ENCODE peak calls at places on chromosomes 13 and 19, in eight cellular contexts. One of them, this sample, is unnamed.
A peak's percentile ranks its signal among the peaks of the same experiment; 100 is the strongest.

GRCh38 chr19:39508629-39509028 is 6.3 kb upstream of the SELENOV start:
- DNase-seq in PC-3: no peak
- DNase-seq in fibroblast of lung: no peak
- DNase-seq in cardiac muscle cell: no peak
- DNase-seq in lower leg skin: no peak
- DNase-seq in psoas muscle: no peak
- DNase-seq in colonic mucosa: no peak
- DNase-seq in gastrocnemius medialis: no peak
- DNase-seq in this sample: no peak

GRCh38 chr19:54573330-54573872 is at the start of gene LILRA2:
- DNase-seq in PC-3: no peak
- DNase-seq in fibroblast of lung: no peak
- DNase-seq in cardiac muscle cell: no peak
- DNase-seq in lower leg skin: no peak
- DNase-seq in psoas muscle: no peak
- DNase-seq in colonic mucosa: no peak
- DNase-seq in gastrocnemius medialis: no peak
- DNase-seq in this sample: no peak

GRCh38 chr19:46898731-46899130 is 37.9 kb downstream of the ARHGAP35 start:
- DNase-seq in PC-3: no peak
- DNase-seq in fibroblast of lung: peak; percentile 92
- DNase-seq in cardiac muscle cell: peak; percentile 21
- DNase-seq in lower leg skin: no peak
- DNase-seq in psoas muscle: no peak
- DNase-seq in colonic mucosa: no peak
- DNase-seq in gastrocnemius medialis: no peak
- DNase-seq in this sample: no peak

GRCh38 chr19:46862504-46862835 is 1.7 kb downstream of the ARHGAP35 start:
- DNase-seq in PC-3: no peak
- DNase-seq in fibroblast of lung: no peak
- DNase-seq in cardiac muscle cell: peak; percentile 39
- DNase-seq in lower leg skin: no peak
- DNase-seq in psoas muscle: no peak
- DNase-seq in colonic mucosa: no peak
- DNase-seq in gastrocnemius medialis: no peak
- DNase-seq in this sample: no peak

GRCh38 chr13:34207334-34207733 is 389.4 kb downstream of the RFC3 start:
- DNase-seq in PC-3: peak; percentile 69
- DNase-seq in fibroblast of lung: peak; percentile 94
- DNase-seq in cardiac muscle cell: peak; percentile 31
- DNase-seq in lower leg skin: no peak
- DNase-seq in psoas muscle: no peak
- DNase-seq in colonic mucosa: no peak
- DNase-seq in gastrocnemius medialis: no peak
- DNase-seq in this sample: peak; percentile 56

GRCh38 chr13:42559057-42559456 is 14.9 kb upstream of the TNFSF11 start:
- DNase-seq in PC-3: no peak
- DNase-seq in fibroblast of lung: no peak
- DNase-seq in cardiac muscle cell: no peak
- DNase-seq in lower leg skin: no peak
- DNase-seq in psoas muscle: no peak
- DNase-seq in colonic mucosa: no peak
- DNase-seq in gastrocnemius medialis: no peak
- DNase-seq in this sample: no peak

GRCh38 chr13:27535546-27535945 is 84.8 kb downstream of the LNX2 start:
- DNase-seq in PC-3: no peak
- DNase-seq in fibroblast of lung: no peak
- DNase-seq in cardiac muscle cell: no peak
- DNase-seq in lower leg skin: no peak
- DNase-seq in psoas muscle: no peak
- DNase-seq in colonic mucosa: no peak
- DNase-seq in gastrocnemius medialis: no peak
- DNase-seq in this sample: no peak

GRCh38 chr19:11261902-11262839 is at the start of gene DOCK6:
- DNase-seq in PC-3: peak; percentile 32
- DNase-seq in fibroblast of lung: no peak
- DNase-seq in cardiac muscle cell: peak; percentile 49
- DNase-seq in lower leg skin: no peak
- DNase-seq in psoas muscle: peak; percentile 49
- DNase-seq in colonic mucosa: peak; percentile 58
- DNase-seq in gastrocnemius medialis: no peak
- DNase-seq in this sample: no peak

GRCh38 chr13:80134360-80134759 is 206.6 kb downstream of the SPRY2 start:
- DNase-seq in PC-3: no peak
- DNase-seq in fibroblast of lung: no peak
- DNase-seq in cardiac muscle cell: no peak
- DNase-seq in lower leg skin: no peak
- DNase-seq in psoas muscle: no peak
- DNase-seq in colonic mucosa: no peak
- DNase-seq in gastrocnemius medialis: no peak
- DNase-seq in this sample: no peak

GRCh38 chr13:112814905-112815585 is 125.2 kb downstream of the ATP11A start:
- DNase-seq in PC-3: peak; percentile 34
- DNase-seq in fibroblast of lung: peak; percentile 53
- DNase-seq in cardiac muscle cell: no peak
- DNase-seq in lower leg skin: no peak
- DNase-seq in psoas muscle: peak; percentile 48
- DNase-seq in colonic mucosa: no peak
- DNase-seq in gastrocnemius medialis: no peak
- DNase-seq in this sample: no peak

GRCh38 chr19:46412983-46413261 is 442 bp downstream of the CCDC8 start:
- DNase-seq in PC-3: no peak
- DNase-seq in fibroblast of lung: no peak
- DNase-seq in cardiac muscle cell: no peak
- DNase-seq in lower leg skin: no peak
- DNase-seq in psoas muscle: no peak
- DNase-seq in colonic mucosa: no peak
- DNase-seq in gastrocnemius medialis: no peak
- DNase-seq in this sample: no peak

GRCh38 chr13:27847669-27848068 is 55.4 kb downstream of the GSX1 start:
- DNase-seq in PC-3: no peak
- DNase-seq in fibroblast of lung: no peak
- DNase-seq in cardiac muscle cell: no peak
- DNase-seq in lower leg skin: no peak
- DNase-seq in psoas muscle: no peak
- DNase-seq in colonic mucosa: no peak
- DNase-seq in gastrocnemius medialis: no peak
- DNase-seq in this sample: no peak

GRCh38 chr19:45901432-45901903 is 945 bp downstream of the MYPOP start:
- DNase-seq in PC-3: no peak
- DNase-seq in fibroblast of lung: peak; percentile 50
- DNase-seq in cardiac muscle cell: peak; percentile 29
- DNase-seq in lower leg skin: no peak
- DNase-seq in psoas muscle: peak; percentile 68
- DNase-seq in colonic mucosa: peak; percentile 32
- DNase-seq in gastrocnemius medialis: no peak
- DNase-seq in this sample: no peak

GRCh38 chr13:48533207-48533499 is 273 bp upstream of the RCBTB2 start:
- DNase-seq in PC-3: no peak
- DNase-seq in fibroblast of lung: no peak
- DNase-seq in cardiac muscle cell: no peak
- DNase-seq in lower leg skin: no peak
- DNase-seq in psoas muscle: no peak
- DNase-seq in colonic mucosa: no peak
- DNase-seq in gastrocnemius medialis: no peak
- DNase-seq in this sample: no peak

GRCh38 chr13:49781791-49782190 is 10.7 kb downstream of the KPNA3 start:
- DNase-seq in PC-3: no peak
- DNase-seq in fibroblast of lung: no peak
- DNase-seq in cardiac muscle cell: no peak
- DNase-seq in lower leg skin: no peak
- DNase-seq in psoas muscle: no peak
- DNase-seq in colonic mucosa: no peak
- DNase-seq in gastrocnemius medialis: no peak
- DNase-seq in this sample: no peak

GRCh38 chr19:1315470-1316166 is 29.9 kb downstream of the EFNA2 start:
- DNase-seq in PC-3: peak; percentile 50
- DNase-seq in fibroblast of lung: peak; percentile 50
- DNase-seq in cardiac muscle cell: peak; percentile 67
- DNase-seq in lower leg skin: no peak
- DNase-seq in psoas muscle: peak; percentile 60
- DNase-seq in colonic mucosa: peak; percentile 73
- DNase-seq in gastrocnemius medialis: no peak
- DNase-seq in this sample: no peak

GRCh38 chr13:19169496-19169895 is 12.1 kb downstream of the TUBA3C start:
- DNase-seq in PC-3: no peak
- DNase-seq in fibroblast of lung: no peak
- DNase-seq in cardiac muscle cell: no peak
- DNase-seq in lower leg skin: no peak
- DNase-seq in psoas muscle: no peak
- DNase-seq in colonic mucosa: no peak
- DNase-seq in gastrocnemius medialis: no peak
- DNase-seq in this sample: no peak

GRCh38 chr19:13103961-13104847 is 1.5 kb upstream of the LYL1 start:
- DNase-seq in PC-3: peak; percentile 50
- DNase-seq in fibroblast of lung: no peak
- DNase-seq in cardiac muscle cell: peak; percentile 28
- DNase-seq in lower leg skin: no peak
- DNase-seq in psoas muscle: peak; percentile 73
- DNase-seq in colonic mucosa: peak; percentile 62
- DNase-seq in gastrocnemius medialis: no peak
- DNase-seq in this sample: no peak

GRCh38 chr19:14369399-14370168 is 11.7 kb upstream of the ADGRE5 start:
- DNase-seq in PC-3: no peak
- DNase-seq in fibroblast of lung: peak; percentile 76
- DNase-seq in cardiac muscle cell: peak; percentile 17
- DNase-seq in lower leg skin: no peak
- DNase-seq in psoas muscle: no peak
- DNase-seq in colonic mucosa: no peak
- DNase-seq in gastrocnemius medialis: no peak
- DNase-seq in this sample: no peak

DNA sequence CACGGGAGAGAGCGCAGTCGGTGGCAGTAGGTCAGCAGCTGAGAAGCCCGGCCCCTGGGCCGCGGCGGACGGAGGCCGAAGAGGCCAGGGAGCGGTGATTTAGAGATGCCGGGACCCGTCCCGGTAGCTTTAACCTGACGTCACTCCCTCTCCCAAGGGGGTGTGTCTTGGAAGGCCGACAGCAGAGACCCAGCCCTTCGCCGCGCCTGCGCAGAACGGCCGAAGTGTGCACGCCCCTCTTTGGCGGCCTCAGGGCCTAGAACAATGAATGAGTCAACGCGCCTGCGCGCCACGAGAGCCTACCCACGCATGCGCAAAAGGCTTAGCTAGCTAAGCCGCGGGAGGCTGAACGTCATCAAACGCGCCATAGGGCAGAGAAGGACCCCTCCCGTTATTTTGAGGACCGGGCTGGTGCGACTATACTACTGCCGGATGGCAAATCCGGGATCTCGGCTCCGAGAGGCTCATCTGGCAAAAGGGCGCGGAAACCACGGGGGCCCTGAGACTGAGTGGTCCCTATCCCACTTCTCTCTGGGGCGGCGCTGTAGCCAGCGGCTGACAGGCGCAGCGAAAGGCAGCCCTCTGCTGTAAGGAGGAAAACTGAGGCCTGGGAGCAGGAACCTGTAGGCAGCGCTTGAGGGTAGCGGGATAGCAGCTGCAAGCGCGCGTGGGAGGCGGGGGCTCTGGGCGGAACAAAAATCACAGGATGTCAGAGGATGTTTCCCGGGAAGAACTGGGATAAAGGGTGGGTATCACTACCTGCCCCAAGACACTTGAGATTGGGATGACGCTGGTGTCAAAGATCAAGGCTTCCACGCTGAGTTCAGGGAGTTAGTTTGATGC is at the start of the genes IRGQ and ZNF576:
- DNase-seq in PC-3: peak; percentile 99
- DNase-seq in fibroblast of lung: peak; percentile 96
- DNase-seq in cardiac muscle cell: peak; percentile 100
- DNase-seq in lower leg skin: peak; percentile 100
- DNase-seq in psoas muscle: peak; percentile 100
- DNase-seq in colonic mucosa: peak; percentile 100
- DNase-seq in gastrocnemius medialis: peak; percentile 100
- DNase-seq in this sample: peak; percentile 98
- TF ChIP-seq CTCF in PC-3: no peak
- TF ChIP-seq CTCF in fibroblast of lung: no peak
- TF ChIP-seq CTCF in cardiac muscle cell: no peak
- TF ChIP-seq CTCF in lower leg skin: peak; percentile 26
- TF ChIP-seq CTCF in psoas muscle: no peak
- TF ChIP-seq CTCF in colonic mucosa: no peak
- TF ChIP-seq CTCF in gastrocnemius medialis: no peak
- TF ChIP-seq CTCF in this sample: no peak

GRCh38 chr13:21219044-21219381 is 42.6 kb downstream of the MRPL57 start:
- DNase-seq in PC-3: no peak
- DNase-seq in fibroblast of lung: no peak
- DNase-seq in cardiac muscle cell: no peak
- DNase-seq in lower leg skin: no peak
- DNase-seq in psoas muscle: no peak
- DNase-seq in colonic mucosa: no peak
- DNase-seq in gastrocnemius medialis: no peak
- DNase-seq in this sample: no peak
- H3K4me3 ChIP-seq in PC-3: no peak overlapping the region
- H3K4me3 ChIP-seq in fibroblast of lung: no peak overlapping the region
- H3K4me3 ChIP-seq in cardiac muscle cell: no peak overlapping the region
- H3K4me3 ChIP-seq in lower leg skin: no peak overlapping the region
- H3K4me3 ChIP-seq in psoas muscle: no peak overlapping the region
- H3K4me3 ChIP-seq in colonic mucosa: no peak overlapping the region
- H3K4me3 ChIP-seq in gastrocnemius medialis: no peak overlapping the region
- H3K4me3 ChIP-seq in this sample: no peak overlapping the region

DNA sequence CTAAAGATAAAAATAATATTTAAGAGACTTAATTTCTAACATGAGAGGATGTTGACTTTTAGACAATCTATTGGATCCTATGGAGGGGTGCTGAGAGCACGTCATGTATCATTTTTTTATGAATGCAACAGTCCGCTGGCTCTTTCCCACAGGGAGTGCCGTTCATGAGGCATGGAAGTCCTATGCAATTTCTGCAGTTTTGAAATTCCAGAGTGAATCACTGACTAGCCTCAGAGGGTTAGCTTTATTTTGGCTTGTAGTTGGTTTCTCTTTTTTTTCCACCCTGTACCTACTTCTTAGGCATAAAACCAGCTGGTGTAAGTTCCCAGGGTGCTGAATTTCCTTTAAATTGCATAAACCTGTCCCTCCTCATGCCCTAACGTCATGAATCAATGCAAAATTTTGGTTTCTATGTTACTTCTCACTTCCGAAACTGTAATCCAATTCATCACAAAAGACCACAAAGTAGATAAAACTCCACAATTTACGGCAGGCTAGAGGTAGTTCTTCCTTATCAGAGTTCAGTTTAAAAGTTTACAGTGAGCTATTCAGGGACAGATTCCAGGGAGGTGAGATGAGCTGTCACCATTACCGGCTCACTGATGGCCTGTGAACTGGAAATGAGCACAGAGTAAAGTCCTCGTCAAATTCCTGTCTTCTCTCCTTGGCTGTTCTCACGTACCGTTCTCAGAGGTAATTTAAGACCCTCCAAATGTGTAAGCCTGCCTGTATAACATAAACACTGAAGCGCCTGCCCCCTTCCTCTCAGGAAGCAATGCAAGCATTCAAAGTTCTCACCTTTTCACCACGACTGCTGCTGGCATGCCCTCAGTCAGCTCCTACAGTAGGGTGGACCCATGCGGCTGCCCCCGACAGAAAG is 216.6 kb upstream of the SLC10A2 start:
- DNase-seq in PC-3: peak; percentile 86
- DNase-seq in fibroblast of lung: peak; percentile 95
- DNase-seq in cardiac muscle cell: peak; percentile 64
- DNase-seq in lower leg skin: no peak
- DNase-seq in psoas muscle: no peak
- DNase-seq in colonic mucosa: no peak
- DNase-seq in gastrocnemius medialis: no peak
- DNase-seq in this sample: no peak
- TF ChIP-seq CTCF in PC-3: no peak
- TF ChIP-seq CTCF in fibroblast of lung: no peak
- TF ChIP-seq CTCF in cardiac muscle cell: no peak
- TF ChIP-seq CTCF in lower leg skin: no peak
- TF ChIP-seq CTCF in psoas muscle: no peak
- TF ChIP-seq CTCF in colonic mucosa: no peak
- TF ChIP-seq CTCF in gastrocnemius medialis: no peak
- TF ChIP-seq CTCF in this sample: no peak

GRCh38 chr13:109697936-109698335 is 88.4 kb downstream of the IRS2 start:
- DNase-seq in PC-3: no peak
- DNase-seq in fibroblast of lung: no peak
- DNase-seq in cardiac muscle cell: no peak
- DNase-seq in lower leg skin: no peak
- DNase-seq in psoas muscle: no peak
- DNase-seq in colonic mucosa: no peak
- DNase-seq in gastrocnemius medialis: no peak
- DNase-seq in this sample: no peak
- H3K4me3 ChIP-seq in PC-3: no peak overlapping the region
- H3K4me3 ChIP-seq in fibroblast of lung: no peak overlapping the region
- H3K4me3 ChIP-seq in cardiac muscle cell: no peak overlapping the region
- H3K4me3 ChIP-seq in lower leg skin: no peak overlapping the region
- H3K4me3 ChIP-seq in psoas muscle: no peak overlapping the region
- H3K4me3 ChIP-seq in colonic mucosa: no peak overlapping the region
- H3K4me3 ChIP-seq in gastrocnemius medialis: no peak overlapping the region
- H3K4me3 ChIP-seq in this sample: no peak overlapping the region

This sample was measured in HFF-Myc.